ENCODE peak calls at places on chromosomes 3 and 15, in six cellular contexts. V is fibroblast of mammary gland, Z is IMR-90, E is astrocyte of the cerebellum, N is esophagus squamous epithelium, A is HCT116. I is an unnamed sample.

GRCh38 chr15:84761534-84762190 is 13.3 kb downstream of the ZNF592 start:
- DNase-seq in A (no peak), Z (peak; percentile 31), N (no peak), V (no peak), E (no peak), I (no peak)

GRCh38 chr3:54897028-54897711 is 30.7 kb downstream of the LRTM1 start:
- DNase-seq in Z (peak; percentile 86), E (peak; percentile 56), V (peak; percentile 90), A (no peak), N (no peak), I (no peak)

GRCh38 chr3:32467333-32468070 is 35.1 kb downstream of the CMTM6 start:
- DNase-seq in A (no peak), E (peak; percentile 43), V (peak; percentile 57), N (no peak), Z (peak; percentile 52), I (peak; percentile 78)

GRCh38 chr3:78867409-78868372 is 900.1 kb downstream of the ROBO1 start:
- DNase-seq in A (no peak), Z (peak; percentile 73), N (no peak), V (peak; percentile 69), E (peak; percentile 31), I (no peak)

GRCh38 chr3:171838218-171838720 is 4.9 kb upstream of the TMEM212 start:
- DNase-seq in E (no peak), Z (peak; percentile 78), V (peak; percentile 92), A (no peak), N (no peak), I (no peak)

GRCh38 chr3:8773941-8774542 is 4.6 kb upstream of the OXTR start:
- DNase-seq in E (no peak), V (no peak), N (no peak), Z (no peak), A (no peak), I (no peak)

GRCh38 chr3:17384567-17385296 is 357.7 kb downstream of the TBC1D5 start:
- DNase-seq in A (no peak), N (no peak), V (peak; percentile 40), Z (peak; percentile 6), E (no peak), I (no peak)

GRCh38 chr3:159762981-159763465 is 225.6 kb upstream of the IL12A start:
- DNase-seq in A (no peak), V (peak; percentile 85), E (no peak), N (peak; percentile 1), Z (peak; percentile 94), I (peak; percentile 64)

GRCh38 chr3:196409409-196409808 is 22.8 kb downstream of the UBXN7 start:
- DNase-seq in Z (no peak), E (no peak), N (no peak), V (no peak), A (no peak), I (no peak)

GRCh38 chr3:46812237-46812791 is 50.9 kb downstream of the MYL3 start:
- DNase-seq in Z (peak; percentile 29), E (no peak), N (peak; percentile 8), A (no peak), V (peak; percentile 50), I (peak; percentile 72)

GRCh38 chr3:155232605-155233004 is 60.9 kb downstream of the STRIT1 start:
- DNase-seq in N (no peak), Z (peak; percentile 92), V (peak; percentile 99), E (peak; percentile 88), A (peak; percentile 54), I (peak; percentile 42)

GRCh38 chr3:168620854-168621253 is 525.1 kb upstream of the GOLIM4 start:
- DNase-seq in V (peak; percentile 8), Z (no peak), A (peak; percentile 27), E (peak; percentile 4), N (no peak), I (no peak)

GRCh38 chr15:57562220-57562769 is 29.4 kb upstream of the MYZAP start:
- DNase-seq in E (no peak), Z (no peak), N (no peak), A (no peak), V (no peak), I (no peak)

GRCh38 chr3:10273697-10274305 is 18.9 kb downstream of the GHRL start:
- DNase-seq in Z (peak; percentile 48), E (peak; percentile 34), N (no peak), A (no peak), V (peak; percentile 31), I (no peak)

GRCh38 chr15:100400996-100401395 is 59.2 kb upstream of the ADAMTS17 start:
- DNase-seq in N (no peak), E (no peak), V (no peak), A (no peak), Z (no peak), I (no peak)

GRCh38 chr3:128366136-128366535 is 100.6 kb downstream of the DNAJB8 start:
- DNase-seq in V (no peak), Z (no peak), E (no peak), N (no peak), A (no peak), I (no peak)

GRCh38 chr15:61989698-61990097 is 70.5 kb downstream of the VPS13C start:
- DNase-seq in E (no peak), Z (peak; percentile 5), N (no peak), A (no peak), V (peak; percentile 10), I (no peak)

GRCh38 chr3:151584603-151585002 is 123.7 kb upstream of the IGSF10 start:
- DNase-seq in Z (no peak), A (no peak), V (peak; percentile 16), N (no peak), E (no peak), I (no peak)

GRCh38 chr15:82936966-82937647 is 15.4 kb downstream of the HOMER2 start:
- DNase-seq in E (no peak), V (peak; percentile 25), Z (peak; percentile 6), N (no peak), A (no peak), I (no peak)

GRCh38 chr3:171772427-171773056 is 37.7 kb downstream of the PLD1 start:
- DNase-seq in Z (peak; percentile 76), V (peak; percentile 80), A (peak; percentile 52), N (no peak), E (peak; percentile 62), I (peak; percentile 39)

GRCh38 chr15:34944946-34945345 is 24.6 kb downstream of the AQR start:
- DNase-seq in E (no peak), N (no peak), A (no peak), Z (no peak), V (no peak), I (no peak)

GRCh38 chr3:16388850-16389411 is 123.9 kb downstream of the OXNAD1 start:
- DNase-seq in E (no peak), N (no peak), A (no peak), Z (peak; percentile 78), V (peak; percentile 78), I (no peak)

GRCh38 chr15:98663606-98664005 is 15.3 kb downstream of the IGF1R start:
- DNase-seq in V (no peak), Z (no peak), E (no peak), A (no peak), N (no peak), I (no peak)

GRCh38 chr15:58462547-58462946 is 30.8 kb downstream of the LIPC start:
- DNase-seq in E (no peak), Z (no peak), N (no peak), A (no peak), V (no peak), I (peak; percentile 45)

GRCh38 chr3:129783470-129783869 is 110.0 kb downstream of the TMCC1 start:
- DNase-seq in A (no peak), N (no peak), V (no peak), E (no peak), Z (peak; percentile 28), I (no peak)

GRCh38 chr3:13419356-13420050 is 619 bp downstream of the NUP210 start:
- DNase-seq in N (no peak), A (no peak), V (no peak), Z (no peak), E (no peak), I (peak; percentile 43)

GRCh38 chr15:58957101-58957973 is 23.9 kb upstream of the SLTM start:
- DNase-seq in A (peak; percentile 81), V (peak; percentile 69), Z (peak; percentile 58), N (no peak), E (peak; percentile 37), I (peak; percentile 40)

GRCh38 chr3:115862099-115862498 is 238.8 kb downstream of the GAP43 start:
- DNase-seq in V (no peak), E (no peak), N (no peak), Z (no peak), A (no peak), I (no peak)

GRCh38 chr3:9715127-9715526 is 11.5 kb downstream of the CPNE9 start:
- DNase-seq in V (no peak), N (no peak), A (peak; percentile 6), Z (no peak), E (no peak), I (no peak)

GRCh38 chr3:111541911-111542483 is at the start of gene CD96:
- DNase-seq in Z (peak; percentile 65), N (no peak), A (no peak), E (peak; percentile 26), V (peak; percentile 31), I (no peak)

GRCh38 chr15:58865420-58865880 is 68.0 kb downstream of the SLTM start:
- DNase-seq in N (no peak), A (no peak), V (no peak), Z (no peak), E (no peak), I (no peak)

GRCh38 chr15:69794643-69795461 is 302.9 kb downstream of the TLE3 start:
- DNase-seq in E (peak; percentile 15), N (no peak), V (peak; percentile 11), Z (peak; percentile 47), A (peak; percentile 4), I (peak; percentile 67)

GRCh38 chr15:31302778-31303433 is 23.7 kb upstream of the KLF13 start:
- DNase-seq in Z (no peak), A (no peak), V (no peak), N (no peak), E (no peak), I (peak; percentile 24)
- TF ChIP-seq CTCF in Z (no peak), A (no peak), V (peak; percentile 18), N (peak; percentile 9), E (no peak), I (no peak)

GRCh38 chr3:105353485-105354161 is 13.1 kb upstream of the ALCAM start:
- DNase-seq in V (peak; percentile 59), N (no peak), A (no peak), Z (peak; percentile 64), E (no peak), I (peak; percentile 29)
- TF ChIP-seq CTCF in V (no peak), N (no peak), A (no peak), Z (no peak), E (no peak), I (no peak)

GRCh38 chr3:81352867-81353266 is 408.6 kb downstream of the GBE1 start:
- DNase-seq in V (peak; percentile 31), E (no peak), A (peak; percentile 13), Z (peak; percentile 8), N (no peak), I (no peak)
- TF ChIP-seq CTCF in V (peak; percentile 7), E (no peak), A (no peak), Z (no peak), N (no peak), I (no peak)

GRCh38 chr3:175940243-175940642 is 1081.1 kb downstream of the NAALADL2 start:
- DNase-seq in Z (peak; percentile 46), A (no peak), E (no peak), N (no peak), V (no peak), I (no peak)

GRCh38 chr3:175940881-175941280 is 1081.7 kb downstream of the NAALADL2 start:
- DNase-seq in E (no peak), Z (no peak), A (no peak), V (no peak), N (no peak), I (no peak)

GRCh38 chr3:175941352-175941751 is 1082.2 kb downstream of the NAALADL2 start:
- DNase-seq in N (no peak), Z (no peak), E (no peak), V (peak; percentile 20), A (no peak), I (no peak)
- TF ChIP-seq CTCF in N (peak; percentile 15), Z (no peak), E (peak; percentile 30), V (peak; percentile 47), A (peak; percentile 7), I (no peak)

GRCh38 chr15:26838742-26839460 is 28.0 kb upstream of the GABRA5 start:
- DNase-seq in V (no peak), Z (no peak), A (no peak), E (no peak), N (no peak), I (no peak)
- TF ChIP-seq CTCF in V (peak; percentile 25), Z (peak; percentile 17), A (no peak), E (peak; percentile 13), N (no peak), I (no peak)